ENCODE peak calls at places on chromosomes 11 and 22, in nine cellular contexts. S is frontal cortex, K is hypothalamus, I is neural progenitor cell, R is NCI-H2171 treated with DMSO at 0.1 percent for 48 hours, C is ovary, Z is foreskin fibroblast, O is activated T-cell treated with anti-CD3 and anti-CD28 coated beads for 1 hour, M is GM12865. P is an unnamed sample.

GRCh38 chr11:7495997-7496545 is 10.8 kb downstream of the OLFML1 start:
- DNase-seq in S (no peak), M (peak; percentile 68), R (no peak), I (no peak), Z (no peak), K (no peak), O (no peak), C (no peak), P (no peak)

GRCh38 chr22:21652547-21653545 is 10.7 kb downstream of the SDF2L1 start:
- DNase-seq in M (peak; percentile 29), O (no peak), S (no peak), C (no peak), R (no peak), Z (no peak), I (peak; percentile 92), K (no peak), P (no peak)

GRCh38 chr11:43619863-43620505 is 60.6 kb upstream of the HSD17B12 start:
- DNase-seq in R (no peak), O (no peak), M (no peak), S (no peak), Z (no peak), K (no peak), I (no peak), C (no peak), P (no peak)

GRCh38 chr11:80414766-80415165 is 973.9 kb upstream of the TENM4 start:
- DNase-seq in M (peak; percentile 11), R (no peak), I (no peak), C (no peak), Z (no peak), S (no peak), O (no peak), K (no peak), P (no peak)

GRCh38 chr11:1161410-1162152 is 3.8 kb downstream of the MUC5AC start:
- DNase-seq in C (peak; percentile 25), R (no peak), Z (no peak), M (no peak), K (no peak), S (no peak), I (no peak), O (no peak), P (peak; percentile 19)

GRCh38 chr11:101456812-101457211 is 127.0 kb downstream of the TRPC6 start:
- DNase-seq in R (peak; percentile 2), Z (peak; percentile 38), K (no peak), C (no peak), I (no peak), S (no peak), O (no peak), M (no peak), P (no peak)

GRCh38 chr11:88480217-88480616 is 142.7 kb upstream of the CTSC start:
- DNase-seq in S (no peak), K (no peak), O (no peak), R (no peak), C (no peak), I (no peak), M (no peak), Z (peak; percentile 88), P (no peak)

GRCh38 chr11:22703040-22703439 is 36.6 kb downstream of the GAS2 start:
- DNase-seq in R (peak; percentile 98), Z (peak; percentile 20), M (no peak), C (no peak), I (peak; percentile 3), K (no peak), O (no peak), S (no peak), P (no peak)

GRCh38 chr22:22866381-22867111 is 21.1 kb upstream of the IGLL5 start:
- DNase-seq in S (no peak), C (no peak), R (no peak), Z (peak; percentile 20), K (no peak), M (no peak), O (no peak), I (no peak), P (no peak)

GRCh38 chr11:128686045-128686741 is 7.7 kb upstream of the FLI1 start:
- DNase-seq in M (no peak), S (peak; percentile 7), C (no peak), R (no peak), O (no peak), Z (no peak), K (no peak), I (peak; percentile 33), P (no peak)

GRCh38 chr22:41657709-41658108 is 31.0 kb downstream of the SNU13 start:
- DNase-seq in C (no peak), O (no peak), R (no peak), I (no peak), K (no peak), Z (no peak), M (no peak), S (no peak), P (no peak)

GRCh38 chr11:33613404-33613803 is 87.2 kb downstream of the C11orf91 start:
- DNase-seq in K (no peak), R (no peak), S (no peak), Z (no peak), M (no peak), I (no peak), O (no peak), C (no peak), P (no peak)

GRCh38 chr22:24947881-24948280 is 1.4 kb upstream of the LHFPL7 start:
- DNase-seq in C (no peak), S (no peak), Z (no peak), I (no peak), K (no peak), O (no peak), M (no peak), R (peak; percentile 58), P (no peak)

GRCh38 chr22:45310331-45311032 is 748 bp downstream of the FAM118A start:
- DNase-seq in C (no peak), M (no peak), K (no peak), R (no peak), S (no peak), O (no peak), I (peak; percentile 46), Z (no peak), P (peak; percentile 34)

GRCh38 chr11:77431813-77432212 is 42.1 kb downstream of the PAK1 start:
- DNase-seq in I (no peak), M (no peak), O (no peak), Z (no peak), S (no peak), K (no peak), C (no peak), R (no peak), P (no peak)

GRCh38 chr22:50129121-50129734 is 39.4 kb downstream of the MOV10L1 start:
- DNase-seq in M (no peak), S (no peak), O (no peak), R (no peak), Z (peak; percentile 56), I (no peak), C (no peak), K (no peak), P (no peak)

GRCh38 chr11:123742334-123742733 is 874 bp upstream of the ZNF202 start:
- DNase-seq in O (no peak), K (no peak), C (no peak), I (peak; percentile 11), M (no peak), S (no peak), R (no peak), Z (peak; percentile 16), P (no peak)